ENCODE peak calls at places on chromosomes 4 and X, in five cellular contexts. One of them, this sample, is unnamed. For H3K4me1, the result is how much of the 10 kb centered on the place peaks cover.

GRCh38 chrX:37060999-37061398 is 52.8 kb downstream of the FAM47C start:
- DNase-seq in hepatocyte: peak
- DNase-seq in BE2C: peak
- DNase-seq in K562: peak
- DNase-seq in psoas muscle: no peak
- DNase-seq in this sample: peak

GRCh38 chr4:107379054-107379869 is 340.8 kb downstream of the PAPSS1 start:
- DNase-seq in hepatocyte: peak
- DNase-seq in BE2C: no peak
- DNase-seq in K562: no peak
- DNase-seq in psoas muscle: no peak
- DNase-seq in this sample: no peak

GRCh38 chrX:153649915-153650782 is 3.1 kb downstream of the DUSP9 start:
- DNase-seq in hepatocyte: no peak
- DNase-seq in BE2C: no peak
- DNase-seq in K562: no peak
- DNase-seq in psoas muscle: peak
- DNase-seq in this sample: no peak

GRCh38 chr4:185566425-185566824 is 31.1 kb upstream of the PDLIM3 start:
- DNase-seq in hepatocyte: no peak
- DNase-seq in BE2C: no peak
- DNase-seq in K562: no peak
- DNase-seq in psoas muscle: no peak
- DNase-seq in this sample: no peak

GRCh38 chr4:20825493-20825892 is 125.2 kb downstream of the PACRGL start:
- DNase-seq in hepatocyte: no peak
- DNase-seq in BE2C: no peak
- DNase-seq in K562: no peak
- DNase-seq in psoas muscle: no peak
- DNase-seq in this sample: no peak

GRCh38 chr4:114597410-114598115 is 1.0 kb upstream of the UGT8 start:
- DNase-seq in hepatocyte: no peak
- DNase-seq in BE2C: no peak
- DNase-seq in K562: no peak
- DNase-seq in psoas muscle: no peak
- DNase-seq in this sample: no peak

GRCh38 chr4:84971319-84971932 is 4.9 kb upstream of the WDFY3 start:
- DNase-seq in hepatocyte: peak
- DNase-seq in BE2C: no peak
- DNase-seq in K562: peak
- DNase-seq in psoas muscle: no peak
- DNase-seq in this sample: no peak

GRCh38 chrX:154918060-154918483 is 31.9 kb downstream of the F8A1 start:
- DNase-seq in hepatocyte: peak
- DNase-seq in BE2C: peak
- DNase-seq in K562: peak
- DNase-seq in psoas muscle: peak
- DNase-seq in this sample: no peak

GRCh38 chrX:9688833-9689232 is 76.8 kb downstream of the GPR143 start:
- DNase-seq in hepatocyte: no peak
- DNase-seq in BE2C: no peak
- DNase-seq in K562: no peak
- DNase-seq in psoas muscle: no peak
- DNase-seq in this sample: no peak

GRCh38 chr4:155759372-155760252 is 791 bp downstream of the GUCY1B1 start:
- DNase-seq in hepatocyte: peak
- DNase-seq in BE2C: peak
- DNase-seq in K562: peak
- DNase-seq in psoas muscle: peak
- DNase-seq in this sample: no peak

GRCh38 chr4:26884486-26884988 is 23.9 kb downstream of the STIM2 start:
- DNase-seq in hepatocyte: no peak
- DNase-seq in BE2C: no peak
- DNase-seq in K562: no peak
- DNase-seq in psoas muscle: no peak
- DNase-seq in this sample: no peak

GRCh38 chr4:36024901-36025610 is 219.3 kb downstream of the ARAP2 start:
- DNase-seq in hepatocyte: no peak
- DNase-seq in BE2C: no peak
- DNase-seq in K562: no peak
- DNase-seq in psoas muscle: no peak
- DNase-seq in this sample: no peak

GRCh38 chrX:129359269-129359668 is 164.0 kb downstream of the SMARCA1 start:
- DNase-seq in hepatocyte: no peak
- DNase-seq in BE2C: no peak
- DNase-seq in K562: no peak
- DNase-seq in psoas muscle: no peak
- DNase-seq in this sample: no peak

GRCh38 chrX:16934212-16934611 is 12.2 kb upstream of the REPS2 start:
- DNase-seq in hepatocyte: no peak
- DNase-seq in BE2C: no peak
- DNase-seq in K562: no peak
- DNase-seq in psoas muscle: no peak
- DNase-seq in this sample: no peak

GRCh38 chr4:122170775-122171174 is 18.6 kb downstream of the BLTP1 start:
- DNase-seq in hepatocyte: no peak
- DNase-seq in BE2C: no peak
- DNase-seq in K562: no peak
- DNase-seq in psoas muscle: no peak
- DNase-seq in this sample: no peak

GRCh38 chr4:63663870-63664269 is 745.4 kb downstream of the TECRL start:
- DNase-seq in hepatocyte: no peak
- DNase-seq in BE2C: no peak
- DNase-seq in K562: no peak
- DNase-seq in psoas muscle: no peak
- DNase-seq in this sample: no peak

GRCh38 chr4:34158883-34159282 is 2085.4 kb downstream of the ARAP2 start:
- DNase-seq in hepatocyte: no peak
- DNase-seq in BE2C: no peak
- DNase-seq in K562: no peak
- DNase-seq in psoas muscle: no peak
- DNase-seq in this sample: no peak

GRCh38 chr4:1720163-1720983 is 750 bp downstream of the TMEM129 start:
- DNase-seq in hepatocyte: peak
- DNase-seq in BE2C: peak
- DNase-seq in K562: peak
- DNase-seq in psoas muscle: peak
- DNase-seq in this sample: no peak
- H3K4me1 ChIP-seq in hepatocyte: under half
- H3K4me1 ChIP-seq in BE2C: under half
- H3K4me1 ChIP-seq in K562: under half
- H3K4me1 ChIP-seq in psoas muscle: under half
- H3K4me1 ChIP-seq in this sample: under half

DNA sequence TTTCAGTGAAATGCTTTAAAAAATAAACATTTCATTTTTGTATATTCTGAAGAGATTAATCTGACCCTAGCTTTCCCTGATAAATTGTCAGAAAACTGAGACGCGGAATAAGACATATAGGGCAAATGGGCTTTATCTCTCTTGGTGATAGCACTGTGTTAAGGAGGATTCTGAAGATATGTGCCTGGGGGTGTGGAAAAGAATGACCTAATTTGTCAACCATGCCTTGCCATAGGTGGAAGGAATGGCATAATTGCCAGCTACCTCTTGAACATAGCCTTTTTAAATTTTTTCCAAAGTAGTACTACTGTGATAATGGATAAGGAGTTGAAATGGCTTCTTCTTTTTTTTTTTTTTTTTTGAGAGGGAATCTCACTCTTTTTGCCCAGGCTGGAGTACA is 11.7 kb downstream of the JADE1 start:
- DNase-seq in hepatocyte: no peak
- DNase-seq in BE2C: no peak
- DNase-seq in K562: no peak
- DNase-seq in psoas muscle: no peak
- DNase-seq in this sample: no peak
- H3K4me1 ChIP-seq in hepatocyte: under half
- H3K4me1 ChIP-seq in BE2C: under half
- H3K4me1 ChIP-seq in K562: under half
- H3K4me1 ChIP-seq in psoas muscle: under half
- H3K4me1 ChIP-seq in this sample: under half

GRCh38 chrX:44951572-44952067 is 78.6 kb downstream of the KDM6A start:
- DNase-seq in hepatocyte: no peak
- DNase-seq in BE2C: no peak
- DNase-seq in K562: no peak
- DNase-seq in psoas muscle: no peak
- DNase-seq in this sample: no peak
- H3K4me1 ChIP-seq in hepatocyte: under half
- H3K4me1 ChIP-seq in BE2C: under half
- H3K4me1 ChIP-seq in K562: under half
- H3K4me1 ChIP-seq in psoas muscle: half or more
- H3K4me1 ChIP-seq in this sample: under half

DNA sequence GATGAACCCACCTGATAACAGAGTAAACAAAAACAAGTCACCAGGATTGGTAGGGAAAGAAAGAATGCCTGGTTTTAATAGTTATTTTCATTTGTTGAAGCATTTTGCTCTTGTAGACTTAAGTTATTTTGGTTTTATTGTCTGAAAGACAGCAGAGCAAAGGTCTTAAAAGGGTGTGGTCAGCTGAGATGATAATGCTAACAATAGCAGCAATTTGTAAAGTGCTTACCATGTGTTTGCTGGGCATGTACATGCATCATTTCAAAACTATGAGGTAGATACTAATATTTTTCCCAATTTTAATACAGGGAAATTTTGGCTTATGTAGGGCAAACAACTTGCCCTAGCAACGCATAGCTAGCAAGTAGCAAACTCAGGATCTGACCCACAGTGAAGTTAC is 46.8 kb upstream of the SLC10A4 start:
- DNase-seq in hepatocyte: no peak
- DNase-seq in BE2C: no peak
- DNase-seq in K562: no peak
- DNase-seq in psoas muscle: no peak
- DNase-seq in this sample: no peak
- H3K4me1 ChIP-seq in hepatocyte: under half
- H3K4me1 ChIP-seq in BE2C: under half
- H3K4me1 ChIP-seq in K562: under half
- H3K4me1 ChIP-seq in psoas muscle: under half
- H3K4me1 ChIP-seq in this sample: under half

DNA sequence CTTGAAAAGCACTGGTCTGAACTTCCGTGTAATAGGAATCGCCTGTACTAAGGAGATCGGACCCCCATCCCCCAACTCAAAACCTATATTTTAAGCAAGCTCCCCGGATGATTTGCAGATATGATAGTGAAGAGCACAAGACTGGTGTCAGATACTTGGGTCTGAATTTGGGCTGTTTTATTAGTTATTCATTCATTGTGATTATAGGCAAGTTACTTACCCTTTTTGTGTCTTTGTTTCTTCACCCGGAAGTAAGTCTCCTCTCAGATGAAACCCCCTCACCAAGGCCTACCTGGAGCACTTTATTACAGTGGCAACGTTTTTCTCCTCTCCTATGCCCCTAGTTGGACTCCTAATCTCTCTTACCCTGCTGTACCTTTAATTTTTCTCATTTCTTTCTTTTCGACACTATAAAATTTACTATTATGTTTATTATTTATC is 17.4 kb downstream of the STAP1 start:
- DNase-seq in hepatocyte: no peak
- DNase-seq in BE2C: no peak
- DNase-seq in K562: no peak
- DNase-seq in psoas muscle: no peak
- DNase-seq in this sample: no peak
- H3K4me1 ChIP-seq in hepatocyte: under half
- H3K4me1 ChIP-seq in BE2C: under half
- H3K4me1 ChIP-seq in K562: half or more
- H3K4me1 ChIP-seq in psoas muscle: under half
- H3K4me1 ChIP-seq in this sample: under half

DNA sequence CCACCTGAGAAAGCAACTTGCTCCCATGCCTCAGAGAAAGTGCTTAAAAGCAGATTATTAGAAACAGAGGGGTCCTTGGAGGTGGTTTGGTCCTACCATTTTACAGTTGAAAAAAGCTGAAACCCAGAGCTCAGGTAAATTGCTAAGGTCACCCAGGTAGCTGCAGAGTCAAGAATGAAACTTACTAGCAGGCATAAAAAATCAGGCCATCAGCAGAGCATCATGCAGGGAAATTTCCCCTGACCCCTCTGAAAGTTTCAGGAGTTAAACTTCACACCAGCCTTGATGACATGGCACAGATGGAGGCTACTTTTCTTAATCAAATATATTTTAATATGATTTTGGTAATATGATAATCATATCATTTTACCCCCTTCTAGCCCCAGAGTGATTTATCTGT is 70.3 kb downstream of the IRF2 start:
- DNase-seq in hepatocyte: no peak
- DNase-seq in BE2C: no peak
- DNase-seq in K562: no peak
- DNase-seq in psoas muscle: no peak
- DNase-seq in this sample: no peak
- H3K4me1 ChIP-seq in hepatocyte: under half
- H3K4me1 ChIP-seq in BE2C: under half
- H3K4me1 ChIP-seq in K562: under half
- H3K4me1 ChIP-seq in psoas muscle: under half
- H3K4me1 ChIP-seq in this sample: under half